ENCODE peak calls at places on chromosomes 13 and 19, in four cellular contexts. N is PC-3, W is thoracic aorta, G is A673. C is an unnamed sample.

GRCh38 chr13:113322043-113322461 is 25.0 kb downstream of the LAMP1 start:
- DNase-seq in N (no peak), W (no peak), G (no peak), C (no peak)

GRCh38 chr13:50156722-50157121 is 141.5 kb downstream of the KCNRG start:
- DNase-seq in N (no peak), W (no peak), G (no peak), C (peak; percentile 9)

GRCh38 chr13:97116754-97117153 is 105.4 kb upstream of the MBNL2 start:
- DNase-seq in N (peak; percentile 56), W (no peak), G (no peak), C (peak; percentile 50)

GRCh38 chr13:49620170-49620621 is 8.1 kb upstream of the ARL11 start:
- DNase-seq in N (no peak), W (no peak), G (no peak), C (no peak)

GRCh38 chr19:55488986-55489710 is 912 bp downstream of the SSC5D start:
- DNase-seq in N (no peak), W (no peak), G (no peak), C (no peak)

GRCh38 chr19:52120286-52120685 is 19.5 kb downstream of the ZNF616 start:
- DNase-seq in N (no peak), W (no peak), G (no peak), C (no peak)

GRCh38 chr13:42671502-42671901 is 97.5 kb downstream of the TNFSF11 start:
- DNase-seq in N (no peak), W (no peak), G (no peak), C (no peak)

GRCh38 chr19:4449022-4449825 is 8.4 kb downstream of the UBXN6 start:
- DNase-seq in N (no peak), W (no peak), G (no peak), C (no peak)

GRCh38 chr19:5011476-5012238 is 42.7 kb downstream of the KDM4B start:
- DNase-seq in N (no peak), W (no peak), G (no peak), C (no peak)

GRCh38 chr19:49929611-49930482 is 543 bp upstream of the NUP62 start:
- DNase-seq in N (peak; percentile 98), W (peak; percentile 84), G (peak; percentile 96), C (peak; percentile 94)

GRCh38 chr13:94674609-94675348 is 37.6 kb downstream of the SOX21 start:
- DNase-seq in N (peak; percentile 72), W (no peak), G (peak; percentile 67), C (peak; percentile 26)

GRCh38 chr19:30785728-30786127 is 413.5 kb downstream of the ZNF536 start:
- DNase-seq in N (no peak), W (no peak), G (peak; percentile 29), C (no peak)

GRCh38 chr13:40115456-40115855 is 460.0 kb downstream of the COG6 start:
- DNase-seq in N (no peak), W (no peak), G (no peak), C (peak; percentile 22)

GRCh38 chr13:42395066-42395821 is 123.3 kb downstream of the AKAP11 start:
- DNase-seq in N (no peak), W (no peak), G (no peak), C (no peak)

GRCh38 chr13:100584901-100585300 is 3.7 kb downstream of the GGACT start:
- DNase-seq in N (no peak), W (no peak), G (peak; percentile 21), C (no peak)

GRCh38 chr19:13195678-13196077 is 45.5 kb downstream of the IER2 start:
- DNase-seq in N (no peak), W (no peak), G (no peak), C (no peak)

GRCh38 chr19:46630806-46631205 is 5.2 kb downstream of the GNG8 start:
- DNase-seq in N (no peak), W (no peak), G (no peak), C (no peak)

GRCh38 chr19:52307275-52307674 is 10.3 kb downstream of the ZNF480 start:
- DNase-seq in N (no peak), W (no peak), G (peak; percentile 11), C (peak; percentile 3)

GRCh38 chr13:27338816-27339215 is 68.2 kb downstream of the RASL11A start:
- DNase-seq in N (no peak), W (no peak), G (peak; percentile 31), C (no peak)

GRCh38 chr13:60352644-60353043 is 44.4 kb upstream of the TDRD3 start:
- DNase-seq in N (no peak), W (no peak), G (no peak), C (no peak)

GRCh38 chr13:42363941-42364612 is 92.1 kb downstream of the AKAP11 start:
- DNase-seq in N (peak; percentile 67), W (no peak), G (peak; percentile 13), C (peak; percentile 61)

GRCh38 chr19:15136234-15136954 is 29.2 kb downstream of the SYDE1 start:
- DNase-seq in N (peak; percentile 88), W (no peak), G (no peak), C (peak; percentile 38)

GRCh38 chr13:106680796-106681482 is 113.0 kb upstream of the ARGLU1 start:
- DNase-seq in N (no peak), W (no peak), G (no peak), C (no peak)

GRCh38 chr19:56105090-56105701 is 15.9 kb downstream of the ZNF787 start:
- DNase-seq in N (peak; percentile 49), W (peak; percentile 30), G (peak; percentile 91), C (no peak)

GRCh38 chr13:88908896-88909535 is 1237.8 kb downstream of the SLITRK5 start:
- DNase-seq in N (no peak), W (no peak), G (no peak), C (no peak)

GRCh38 chr13:99916366-99917103 is 55.0 kb downstream of the ZIC5 start:
- DNase-seq in N (peak; percentile 69), W (no peak), G (peak; percentile 85), C (peak; percentile 70)

GRCh38 chr13:114044486-114044885 is 70.6 kb upstream of the C13orf46 start:
- DNase-seq in N (no peak), W (no peak), G (peak; percentile 11), C (no peak)

GRCh38 chr19:44447864-44448674 is at the start of gene ZNF229:
- DNase-seq in N (peak; percentile 65), W (peak; percentile 41), G (peak; percentile 97), C (peak; percentile 94)

GRCh38 chr13:101618440-101619187 is 166.1 kb downstream of the ITGBL1 start:
- DNase-seq in N (no peak), W (no peak), G (no peak), C (no peak)

GRCh38 chr13:101474419-101474957 is 22.0 kb downstream of the ITGBL1 start:
- DNase-seq in N (peak; percentile 37), W (no peak), G (peak; percentile 60), C (peak; percentile 82)

GRCh38 chr13:63700366-63700765 is 2284.7 kb upstream of the PCDH20 start:
- DNase-seq in N (no peak), W (no peak), G (no peak), C (no peak)

GRCh38 chr13:97849305-97849704 is 104.2 kb upstream of the IPO5 start:
- DNase-seq in N (peak; percentile 75), W (no peak), G (peak; percentile 59), C (no peak)

GRCh38 chr13:84570831-84571230 is 688.6 kb upstream of the SLITRK1 start:
- DNase-seq in N (no peak), W (no peak), G (no peak), C (no peak)

GRCh38 chr19:18559685-18560084 is 2.0 kb downstream of the KXD1 start:
- DNase-seq in N (no peak), W (no peak), G (no peak), C (no peak)
- H3K27ac ChIP-seq in N (no peak overlapping the region), W (peak overlapping the region; percentile 93), G (peak overlapping the region; percentile 32), C (no peak overlapping the region)

GRCh38 chr13:51825681-51826254 is 19.2 kb downstream of the TMEM272 start:
- DNase-seq in N (no peak), W (no peak), G (no peak), C (no peak)
- H3K27me3 ChIP-seq in N (peaks cover 17% of the 10 kb centered on the region), W (no peaks in the 10 kb centered on the region), G (no peaks in the 10 kb centered on the region), C (peaks cover 5% of the 10 kb centered on the region)

GRCh38 chr19:39124136-39124764 is 1.3 kb upstream of the PAK4 start:
- DNase-seq in N (no peak), W (no peak), G (no peak), C (no peak)

GRCh38 chr19:39126312-39126561 is 651 bp downstream of the PAK4 start:
- DNase-seq in N (no peak), W (no peak), G (no peak), C (no peak)

GRCh38 chr19:39126593-39127187 is 1.1 kb downstream of the PAK4 start:
- DNase-seq in N (peak; percentile 54), W (no peak), G (peak; percentile 64), C (no peak)

GRCh38 chr19:39125199-39125553 is 410 bp upstream of the PAK4 start:
- DNase-seq in N (no peak), W (no peak), G (no peak), C (no peak)

GRCh38 chr19:39125554-39126311 is at the start of gene PAK4:
- DNase-seq in N (peak; percentile 96), W (peak; percentile 96), G (peak; percentile 99), C (peak; percentile 96)
- TF ChIP-seq CTCF in N (no peak), W (no peak), G (no peak), C (no peak)

DNA sequence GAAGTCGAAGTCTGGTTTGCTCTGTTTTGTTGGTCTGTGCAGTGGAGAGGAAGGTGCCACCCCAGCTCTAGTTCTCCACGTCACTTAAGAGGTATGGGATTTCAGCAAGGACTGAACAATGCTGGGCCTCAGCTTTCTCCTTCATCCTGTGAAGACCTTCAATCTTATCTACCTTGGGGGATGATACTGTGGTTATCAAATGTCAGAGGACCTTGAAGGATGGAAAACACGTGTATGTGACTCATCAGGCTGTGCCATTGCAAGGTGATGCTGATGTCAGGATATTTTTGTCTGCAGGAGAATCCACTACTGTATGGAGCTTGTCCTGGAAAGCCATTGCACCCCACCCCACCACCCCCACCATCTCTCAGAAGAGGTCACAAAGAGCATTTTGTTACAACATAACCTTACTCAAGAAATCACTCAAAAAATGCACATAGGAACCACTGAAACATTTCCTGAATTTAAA is 81.4 kb upstream of the UQCRFS1 start:
- DNase-seq in N (no peak), W (no peak), G (no peak), C (no peak)
- H3K27ac ChIP-seq in N (no peak overlapping the region), W (no peak overlapping the region), G (no peak overlapping the region), C (no peak overlapping the region)

GRCh38 chr19:41501854-41502253 is 58.9 kb downstream of the ERICH4 start:
- DNase-seq in N (peak; percentile 2), W (no peak), G (peak; percentile 14), C (no peak)
- H3K27me3 ChIP-seq in N (peaks cover 47% of the 10 kb centered on the region), W (no peaks in the 10 kb centered on the region), G (peaks cover 2% of the 10 kb centered on the region), C (no peaks in the 10 kb centered on the region)

GRCh38 chr13:24985102-24985501 is 110.8 kb upstream of the PABPC3 start:
- DNase-seq in N (no peak), W (no peak), G (peak; percentile 35), C (no peak)
- TF ChIP-seq CTCF in N (no peak), W (no peak), G (peak; percentile 39), C (no peak)

C was measured in brain microvascular endothelial cell.